ENCODE peak calls at places on chromosome 7, in six cellular contexts. One of them, this sample, is unnamed.

GRCh38 chr7:55546826-55547225 is 25.5 kb downstream of the VOPP1 start:
- DNase-seq in natural killer cell: no peak
- DNase-seq in fibroblast of pulmonary artery: peak
- DNase-seq in GM13977: no peak
- DNase-seq in lower lobe of right lung: peak
- DNase-seq in fibroblast of the aortic adventitia: peak
- DNase-seq in this sample: peak

GRCh38 chr7:4070214-4070613 is 611.9 kb upstream of the FOXK1 start:
- DNase-seq in natural killer cell: no peak
- DNase-seq in fibroblast of pulmonary artery: no peak
- DNase-seq in GM13977: no peak
- DNase-seq in lower lobe of right lung: no peak
- DNase-seq in fibroblast of the aortic adventitia: no peak
- DNase-seq in this sample: no peak

GRCh38 chr7:94182721-94183120 is 178.6 kb upstream of the BET1 start:
- DNase-seq in natural killer cell: no peak
- DNase-seq in fibroblast of pulmonary artery: peak
- DNase-seq in GM13977: no peak
- DNase-seq in lower lobe of right lung: no peak
- DNase-seq in fibroblast of the aortic adventitia: peak
- DNase-seq in this sample: no peak

GRCh38 chr7:96959135-96959534 is 46.2 kb upstream of the DLX6 start:
- DNase-seq in natural killer cell: no peak
- DNase-seq in fibroblast of pulmonary artery: no peak
- DNase-seq in GM13977: no peak
- DNase-seq in lower lobe of right lung: no peak
- DNase-seq in fibroblast of the aortic adventitia: no peak
- DNase-seq in this sample: no peak

GRCh38 chr7:27361522-27361921 is 118.9 kb downstream of the EVX1 start:
- DNase-seq in natural killer cell: no peak
- DNase-seq in fibroblast of pulmonary artery: no peak
- DNase-seq in GM13977: no peak
- DNase-seq in lower lobe of right lung: no peak
- DNase-seq in fibroblast of the aortic adventitia: no peak
- DNase-seq in this sample: no peak

GRCh38 chr7:83863906-83864305 is 215.0 kb upstream of the SEMA3E start:
- DNase-seq in natural killer cell: no peak
- DNase-seq in fibroblast of pulmonary artery: no peak
- DNase-seq in GM13977: no peak
- DNase-seq in lower lobe of right lung: no peak
- DNase-seq in fibroblast of the aortic adventitia: no peak
- DNase-seq in this sample: no peak

GRCh38 chr7:73395538-73396503 is 37.8 kb upstream of the FZD9 start:
- DNase-seq in natural killer cell: no peak
- DNase-seq in fibroblast of pulmonary artery: no peak
- DNase-seq in GM13977: no peak
- DNase-seq in lower lobe of right lung: no peak
- DNase-seq in fibroblast of the aortic adventitia: no peak
- DNase-seq in this sample: no peak

GRCh38 chr7:115227473-115228235 is 305.8 kb downstream of the MDFIC start:
- DNase-seq in natural killer cell: no peak
- DNase-seq in fibroblast of pulmonary artery: no peak
- DNase-seq in GM13977: no peak
- DNase-seq in lower lobe of right lung: no peak
- DNase-seq in fibroblast of the aortic adventitia: no peak
- DNase-seq in this sample: no peak

GRCh38 chr7:69861233-69861632 is 263.0 kb downstream of the AUTS2 start:
- DNase-seq in natural killer cell: no peak
- DNase-seq in fibroblast of pulmonary artery: no peak
- DNase-seq in GM13977: no peak
- DNase-seq in lower lobe of right lung: no peak
- DNase-seq in fibroblast of the aortic adventitia: no peak
- DNase-seq in this sample: no peak

GRCh38 chr7:5470167-5470532 is 46.5 kb upstream of the TNRC18 start:
- DNase-seq in natural killer cell: no peak
- DNase-seq in fibroblast of pulmonary artery: no peak
- DNase-seq in GM13977: no peak
- DNase-seq in lower lobe of right lung: no peak
- DNase-seq in fibroblast of the aortic adventitia: no peak
- DNase-seq in this sample: no peak

GRCh38 chr7:125484755-125485154 is 555.1 kb upstream of the POT1 start:
- DNase-seq in natural killer cell: no peak
- DNase-seq in fibroblast of pulmonary artery: no peak
- DNase-seq in GM13977: no peak
- DNase-seq in lower lobe of right lung: no peak
- DNase-seq in fibroblast of the aortic adventitia: no peak
- DNase-seq in this sample: no peak

GRCh38 chr7:94510582-94511456 is 1.2 kb downstream of the CASD1 start:
- DNase-seq in natural killer cell: peak
- DNase-seq in fibroblast of pulmonary artery: peak
- DNase-seq in GM13977: no peak
- DNase-seq in lower lobe of right lung: peak
- DNase-seq in fibroblast of the aortic adventitia: peak
- DNase-seq in this sample: peak

GRCh38 chr7:739964-740942 is 13.2 kb upstream of the PRKAR1B start:
- DNase-seq in natural killer cell: no peak
- DNase-seq in fibroblast of pulmonary artery: no peak
- DNase-seq in GM13977: no peak
- DNase-seq in lower lobe of right lung: peak
- DNase-seq in fibroblast of the aortic adventitia: no peak
- DNase-seq in this sample: no peak

GRCh38 chr7:81013036-81013435 is 94.2 kb upstream of the SEMA3C start:
- DNase-seq in natural killer cell: no peak
- DNase-seq in fibroblast of pulmonary artery: peak
- DNase-seq in GM13977: no peak
- DNase-seq in lower lobe of right lung: no peak
- DNase-seq in fibroblast of the aortic adventitia: peak
- DNase-seq in this sample: peak

GRCh38 chr7:28149291-28150101 is 31.1 kb downstream of the JAZF1 start:
- DNase-seq in natural killer cell: no peak
- DNase-seq in fibroblast of pulmonary artery: no peak
- DNase-seq in GM13977: peak
- DNase-seq in lower lobe of right lung: no peak
- DNase-seq in fibroblast of the aortic adventitia: no peak
- DNase-seq in this sample: peak

GRCh38 chr7:1765336-1765735 is 95.3 kb downstream of the ELFN1 start:
- DNase-seq in natural killer cell: no peak
- DNase-seq in fibroblast of pulmonary artery: no peak
- DNase-seq in GM13977: no peak
- DNase-seq in lower lobe of right lung: no peak
- DNase-seq in fibroblast of the aortic adventitia: no peak
- DNase-seq in this sample: no peak

GRCh38 chr7:100642534-100642907 is 1.2 kb upstream of the TFR2 start:
- DNase-seq in natural killer cell: no peak
- DNase-seq in fibroblast of pulmonary artery: no peak
- DNase-seq in GM13977: peak
- DNase-seq in lower lobe of right lung: no peak
- DNase-seq in fibroblast of the aortic adventitia: no peak
- DNase-seq in this sample: no peak

GRCh38 chr7:111086532-111086931 is 4.4 kb upstream of the LRRN3 start:
- DNase-seq in natural killer cell: no peak
- DNase-seq in fibroblast of pulmonary artery: no peak
- DNase-seq in GM13977: no peak
- DNase-seq in lower lobe of right lung: no peak
- DNase-seq in fibroblast of the aortic adventitia: no peak
- DNase-seq in this sample: no peak

GRCh38 chr7:155456772-155457543 is 971 bp upstream of the EN2 start:
- DNase-seq in natural killer cell: no peak
- DNase-seq in fibroblast of pulmonary artery: peak
- DNase-seq in GM13977: peak
- DNase-seq in lower lobe of right lung: no peak
- DNase-seq in fibroblast of the aortic adventitia: peak
- DNase-seq in this sample: no peak

GRCh38 chr7:128209229-128210035 is 31.6 kb upstream of the LEP start:
- DNase-seq in natural killer cell: peak
- DNase-seq in fibroblast of pulmonary artery: peak
- DNase-seq in GM13977: peak
- DNase-seq in lower lobe of right lung: peak
- DNase-seq in fibroblast of the aortic adventitia: peak
- DNase-seq in this sample: peak

GRCh38 chr7:111091623-111092370 is 870 bp downstream of the LRRN3 start:
- DNase-seq in natural killer cell: no peak
- DNase-seq in fibroblast of pulmonary artery: no peak
- DNase-seq in GM13977: no peak
- DNase-seq in lower lobe of right lung: no peak
- DNase-seq in fibroblast of the aortic adventitia: no peak
- DNase-seq in this sample: no peak

GRCh38 chr7:5638994-5639393 is 142.5 kb downstream of the RNF216 start:
- DNase-seq in natural killer cell: no peak
- DNase-seq in fibroblast of pulmonary artery: peak
- DNase-seq in GM13977: no peak
- DNase-seq in lower lobe of right lung: no peak
- DNase-seq in fibroblast of the aortic adventitia: peak
- DNase-seq in this sample: no peak

GRCh38 chr7:114889646-114890285 is 32.1 kb upstream of the MDFIC start:
- DNase-seq in natural killer cell: no peak
- DNase-seq in fibroblast of pulmonary artery: peak
- DNase-seq in GM13977: peak
- DNase-seq in lower lobe of right lung: no peak
- DNase-seq in fibroblast of the aortic adventitia: peak
- DNase-seq in this sample: peak

DNA sequence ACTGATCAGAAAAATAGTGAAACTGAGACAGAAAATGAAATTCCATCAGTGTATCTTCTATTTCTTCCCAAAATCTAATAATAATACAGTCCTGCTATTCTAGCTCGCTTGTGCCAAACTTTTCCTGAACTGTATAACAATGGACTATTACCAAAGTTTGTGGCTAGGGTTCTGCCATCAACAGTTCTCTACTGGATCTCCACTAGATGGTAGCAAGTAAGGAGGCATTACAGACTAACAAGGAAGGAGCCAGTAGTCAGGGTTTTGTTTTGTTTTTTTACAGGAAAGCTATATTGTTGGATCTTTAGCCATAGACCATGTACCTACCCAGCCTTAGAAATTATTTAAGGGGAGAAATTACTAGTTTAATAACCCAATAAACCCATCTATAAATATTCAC is 10.8 kb downstream of the MTERF1 start:
- DNase-seq in natural killer cell: no peak
- DNase-seq in fibroblast of pulmonary artery: peak
- DNase-seq in GM13977: no peak
- DNase-seq in lower lobe of right lung: no peak
- DNase-seq in fibroblast of the aortic adventitia: peak
- DNase-seq in this sample: no peak
- TF ChIP-seq CTCF in natural killer cell: no peak
- TF ChIP-seq CTCF in fibroblast of pulmonary artery: peak
- TF ChIP-seq CTCF in GM13977: no peak
- TF ChIP-seq CTCF in lower lobe of right lung: no peak
- TF ChIP-seq CTCF in fibroblast of the aortic adventitia: peak
- TF ChIP-seq CTCF in this sample: no peak

DNA sequence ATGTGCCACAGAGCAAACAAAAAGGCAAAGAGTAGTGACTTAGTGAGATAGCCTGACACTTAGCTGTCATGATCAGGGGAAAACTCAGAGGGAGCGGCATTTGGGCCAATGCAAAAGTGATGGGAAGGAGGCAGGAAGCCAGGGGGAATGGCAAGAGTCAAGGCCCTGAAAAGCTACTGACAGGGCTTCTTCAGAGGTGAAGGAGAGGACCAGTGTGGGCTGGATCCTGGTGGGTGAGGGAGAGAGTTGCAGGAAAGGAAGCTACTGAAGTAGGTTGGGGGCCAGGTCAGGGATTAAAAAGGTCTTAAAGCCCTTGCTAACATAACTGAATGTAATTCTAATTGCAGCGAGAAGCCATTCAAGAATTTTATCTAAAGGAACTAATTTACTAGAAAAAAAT is 117.0 kb downstream of the AASS start:
- DNase-seq in natural killer cell: no peak
- DNase-seq in fibroblast of pulmonary artery: no peak
- DNase-seq in GM13977: no peak
- DNase-seq in lower lobe of right lung: no peak
- DNase-seq in fibroblast of the aortic adventitia: no peak
- DNase-seq in this sample: no peak
- TF ChIP-seq CTCF in natural killer cell: no peak
- TF ChIP-seq CTCF in fibroblast of pulmonary artery: no peak
- TF ChIP-seq CTCF in GM13977: no peak
- TF ChIP-seq CTCF in lower lobe of right lung: no peak
- TF ChIP-seq CTCF in fibroblast of the aortic adventitia: no peak
- TF ChIP-seq CTCF in this sample: no peak

DNA sequence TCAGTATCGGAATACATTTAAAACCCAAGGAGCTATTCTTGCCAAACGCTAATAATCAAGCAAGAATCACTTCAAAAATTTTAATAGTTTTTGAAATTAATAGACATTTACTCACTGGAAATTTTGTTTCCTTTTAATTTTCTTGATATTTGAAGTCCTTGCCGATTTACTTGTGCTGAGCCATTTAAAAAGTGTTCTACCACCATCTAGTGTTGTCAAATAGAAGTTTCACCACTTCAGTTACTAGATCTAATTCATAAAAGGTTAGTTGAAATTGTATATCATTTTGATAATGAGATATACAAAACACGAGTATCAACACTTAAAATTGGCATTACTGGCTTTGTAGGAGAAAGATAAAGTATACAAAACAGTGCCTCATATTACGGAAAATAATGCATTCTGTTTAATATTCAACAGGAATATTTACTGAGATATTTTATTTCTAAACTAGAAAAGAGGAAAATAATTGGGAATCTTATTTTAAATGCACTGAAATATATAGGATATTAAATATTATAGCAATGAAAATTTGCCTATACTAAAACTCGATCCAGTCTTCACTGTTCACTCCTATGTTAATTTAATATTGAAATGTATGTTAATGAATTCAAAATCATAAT is 664.8 kb upstream of the SEMA3D start:
- DNase-seq in natural killer cell: no peak
- DNase-seq in fibroblast of pulmonary artery: peak
- DNase-seq in GM13977: no peak
- DNase-seq in lower lobe of right lung: no peak
- DNase-seq in fibroblast of the aortic adventitia: peak
- DNase-seq in this sample: peak
- TF ChIP-seq CTCF in natural killer cell: no peak
- TF ChIP-seq CTCF in fibroblast of pulmonary artery: peak
- TF ChIP-seq CTCF in GM13977: peak
- TF ChIP-seq CTCF in lower lobe of right lung: peak
- TF ChIP-seq CTCF in fibroblast of the aortic adventitia: peak
- TF ChIP-seq CTCF in this sample: peak

DNA sequence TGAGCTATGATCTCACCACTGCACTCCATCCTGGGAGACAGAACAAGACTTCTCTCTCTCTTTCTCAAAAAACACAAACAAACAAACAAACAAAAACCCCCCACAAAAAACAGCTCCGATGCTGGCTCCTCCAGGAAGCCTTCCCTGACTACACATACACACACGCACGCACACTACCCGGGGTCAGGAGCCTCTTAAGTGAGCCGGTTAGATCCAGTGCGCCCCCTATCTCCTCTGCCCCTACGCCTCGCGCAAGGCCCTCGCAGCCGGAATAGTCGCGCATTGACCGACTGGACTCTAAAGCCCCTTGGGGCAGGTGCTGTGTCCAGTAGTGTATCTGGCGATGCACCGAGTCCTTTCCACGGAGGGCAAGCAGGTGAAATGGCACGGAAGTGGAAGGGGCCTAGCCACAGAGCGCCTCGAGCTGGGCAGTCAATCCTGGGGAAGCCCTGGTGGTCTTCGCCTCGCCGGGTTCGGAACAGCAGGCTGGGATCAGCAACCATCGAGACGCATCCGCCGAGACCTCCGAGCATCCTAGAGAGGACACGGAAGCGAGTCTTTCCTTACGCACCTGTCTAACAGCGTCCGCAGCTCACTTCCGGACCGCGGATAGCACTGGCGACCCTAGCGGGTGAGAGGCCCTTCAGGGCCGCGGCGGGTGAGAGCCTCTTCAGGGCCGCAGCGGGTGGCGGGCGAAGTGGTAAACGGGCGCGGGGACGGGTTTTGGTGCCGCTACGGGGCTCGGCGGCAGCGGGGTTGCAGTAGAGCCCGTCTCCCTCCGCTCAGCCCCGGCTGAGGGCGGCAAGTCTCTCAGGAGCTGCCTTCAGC is at the start of gene ZSCAN25:
- DNase-seq in natural killer cell: peak
- DNase-seq in fibroblast of pulmonary artery: peak
- DNase-seq in GM13977: peak
- DNase-seq in lower lobe of right lung: peak
- DNase-seq in fibroblast of the aortic adventitia: peak
- DNase-seq in this sample: peak
- TF ChIP-seq CTCF in natural killer cell: no peak
- TF ChIP-seq CTCF in fibroblast of pulmonary artery: peak
- TF ChIP-seq CTCF in GM13977: peak
- TF ChIP-seq CTCF in lower lobe of right lung: peak
- TF ChIP-seq CTCF in fibroblast of the aortic adventitia: peak
- TF ChIP-seq CTCF in this sample: no peak